ENCODE peak calls at places on chromosomes 6 and 20, in nine cellular contexts. One of them, this sample, is unnamed.

GRCh38 chr6:158769696-158770446 is 49.3 kb downstream of the EZR start:
- DNase-seq in GM12865: no peak
- DNase-seq in lung: no peak
- DNase-seq in OCI-LY7: no peak
- DNase-seq in lower leg skin: no peak
- DNase-seq in transverse colon: no peak
- DNase-seq in heart left ventricle: peak; percentile 81
- DNase-seq in foreskin fibroblast: no peak
- DNase-seq in A549: no peak
- DNase-seq in this sample: no peak

GRCh38 chr20:433300-433975 is 25.3 kb downstream of the RBCK1 start:
- DNase-seq in OCI-LY7: no peak
- DNase-seq in heart left ventricle: no peak
- DNase-seq in lung: no peak
- DNase-seq in GM12865: peak; percentile 89
- DNase-seq in A549: no peak
- DNase-seq in foreskin fibroblast: peak; percentile 39
- DNase-seq in lower leg skin: no peak
- DNase-seq in transverse colon: no peak
- DNase-seq in this sample: no peak

GRCh38 chr6:72968704-72969103 is 256.6 kb downstream of the KHDC1L start:
- DNase-seq in lung: no peak
- DNase-seq in OCI-LY7: no peak
- DNase-seq in transverse colon: no peak
- DNase-seq in GM12865: no peak
- DNase-seq in heart left ventricle: no peak
- DNase-seq in lower leg skin: no peak
- DNase-seq in A549: no peak
- DNase-seq in foreskin fibroblast: peak; percentile 14
- DNase-seq in this sample: no peak

GRCh38 chr6:56659721-56660373 is 17.2 kb upstream of the DST start:
- DNase-seq in heart left ventricle: no peak
- DNase-seq in A549: no peak
- DNase-seq in foreskin fibroblast: no peak
- DNase-seq in OCI-LY7: no peak
- DNase-seq in lower leg skin: no peak
- DNase-seq in transverse colon: no peak
- DNase-seq in GM12865: peak; percentile 73
- DNase-seq in lung: no peak
- DNase-seq in this sample: no peak

GRCh38 chr6:1598886-1599285 is 10.8 kb upstream of the FOXC1 start:
- DNase-seq in A549: no peak
- DNase-seq in OCI-LY7: no peak
- DNase-seq in foreskin fibroblast: no peak
- DNase-seq in GM12865: no peak
- DNase-seq in lower leg skin: no peak
- DNase-seq in transverse colon: no peak
- DNase-seq in heart left ventricle: peak; percentile 20
- DNase-seq in lung: no peak
- DNase-seq in this sample: no peak

GRCh38 chr20:58538752-58539151 is 23.6 kb upstream of the APCDD1L start:
- DNase-seq in A549: no peak
- DNase-seq in foreskin fibroblast: peak; percentile 21
- DNase-seq in lung: no peak
- DNase-seq in GM12865: no peak
- DNase-seq in transverse colon: no peak
- DNase-seq in OCI-LY7: no peak
- DNase-seq in heart left ventricle: no peak
- DNase-seq in lower leg skin: no peak
- DNase-seq in this sample: no peak

GRCh38 chr6:13923527-13924145 is 1.1 kb upstream of the RNF182 start:
- DNase-seq in GM12865: no peak
- DNase-seq in foreskin fibroblast: peak; percentile 78
- DNase-seq in lung: no peak
- DNase-seq in heart left ventricle: no peak
- DNase-seq in lower leg skin: no peak
- DNase-seq in OCI-LY7: no peak
- DNase-seq in A549: peak; percentile 15
- DNase-seq in transverse colon: no peak
- DNase-seq in this sample: no peak

GRCh38 chr6:26743157-26743821 is 83.7 kb upstream of the ZNF322 start:
- DNase-seq in foreskin fibroblast: peak; percentile 86
- DNase-seq in GM12865: no peak
- DNase-seq in transverse colon: no peak
- DNase-seq in OCI-LY7: no peak
- DNase-seq in lower leg skin: no peak
- DNase-seq in lung: no peak
- DNase-seq in A549: peak; percentile 57
- DNase-seq in heart left ventricle: no peak
- DNase-seq in this sample: no peak

GRCh38 chr20:58131581-58132142 is 96.8 kb downstream of the ANKRD60 start:
- DNase-seq in transverse colon: no peak
- DNase-seq in heart left ventricle: no peak
- DNase-seq in lower leg skin: peak; percentile 13
- DNase-seq in A549: no peak
- DNase-seq in GM12865: no peak
- DNase-seq in OCI-LY7: no peak
- DNase-seq in lung: no peak
- DNase-seq in foreskin fibroblast: peak; percentile 92
- DNase-seq in this sample: no peak

GRCh38 chr6:130322673-130323268 is 43.0 kb upstream of the TMEM200A start:
- DNase-seq in OCI-LY7: peak; percentile 62
- DNase-seq in transverse colon: peak; percentile 43
- DNase-seq in lower leg skin: no peak
- DNase-seq in heart left ventricle: no peak
- DNase-seq in lung: no peak
- DNase-seq in foreskin fibroblast: peak; percentile 88
- DNase-seq in A549: no peak
- DNase-seq in GM12865: peak; percentile 75
- DNase-seq in this sample: peak; percentile 18

GRCh38 chr20:50270569-50270968 is 79.9 kb downstream of the CEBPB start:
- DNase-seq in transverse colon: no peak
- DNase-seq in GM12865: no peak
- DNase-seq in lower leg skin: no peak
- DNase-seq in OCI-LY7: no peak
- DNase-seq in A549: no peak
- DNase-seq in lung: peak; percentile 46
- DNase-seq in foreskin fibroblast: no peak
- DNase-seq in heart left ventricle: peak; percentile 68
- DNase-seq in this sample: no peak

GRCh38 chr20:44683263-44684046 is 31.7 kb upstream of the CCN5 start:
- DNase-seq in foreskin fibroblast: peak; percentile 70
- DNase-seq in A549: peak; percentile 91
- DNase-seq in heart left ventricle: no peak
- DNase-seq in OCI-LY7: peak; percentile 91
- DNase-seq in transverse colon: peak; percentile 56
- DNase-seq in GM12865: peak; percentile 90
- DNase-seq in lung: no peak
- DNase-seq in lower leg skin: no peak
- DNase-seq in this sample: peak; percentile 44

GRCh38 chr6:89122625-89123024 is 4.8 kb upstream of the SRSF12 start:
- DNase-seq in heart left ventricle: no peak
- DNase-seq in A549: no peak
- DNase-seq in lung: peak; percentile 7
- DNase-seq in transverse colon: no peak
- DNase-seq in lower leg skin: no peak
- DNase-seq in foreskin fibroblast: peak; percentile 60
- DNase-seq in GM12865: peak; percentile 54
- DNase-seq in OCI-LY7: peak; percentile 63
- DNase-seq in this sample: no peak

GRCh38 chr20:1636621-1637020 is 16.8 kb upstream of the SIRPB1 start:
- DNase-seq in lower leg skin: no peak
- DNase-seq in heart left ventricle: no peak
- DNase-seq in A549: no peak
- DNase-seq in OCI-LY7: no peak
- DNase-seq in lung: no peak
- DNase-seq in GM12865: no peak
- DNase-seq in transverse colon: no peak
- DNase-seq in foreskin fibroblast: no peak
- DNase-seq in this sample: no peak

GRCh38 chr6:170371091-170371490 is 64.5 kb downstream of the FAM120B start:
- DNase-seq in lung: no peak
- DNase-seq in heart left ventricle: no peak
- DNase-seq in transverse colon: no peak
- DNase-seq in foreskin fibroblast: no peak
- DNase-seq in A549: no peak
- DNase-seq in lower leg skin: no peak
- DNase-seq in OCI-LY7: no peak
- DNase-seq in GM12865: no peak
- DNase-seq in this sample: no peak

GRCh38 chr6:170369439-170369838 is 62.9 kb downstream of the FAM120B start:
- DNase-seq in lung: no peak
- DNase-seq in A549: no peak
- DNase-seq in transverse colon: peak; percentile 59
- DNase-seq in OCI-LY7: no peak
- DNase-seq in GM12865: no peak
- DNase-seq in foreskin fibroblast: no peak
- DNase-seq in heart left ventricle: no peak
- DNase-seq in lower leg skin: no peak
- DNase-seq in this sample: no peak

GRCh38 chr6:170372380-170373325 is 66.1 kb downstream of the FAM120B start:
- DNase-seq in lung: no peak
- DNase-seq in lower leg skin: no peak
- DNase-seq in heart left ventricle: no peak
- DNase-seq in OCI-LY7: no peak
- DNase-seq in foreskin fibroblast: no peak
- DNase-seq in GM12865: no peak
- DNase-seq in A549: no peak
- DNase-seq in transverse colon: no peak
- DNase-seq in this sample: no peak

GRCh38 chr6:170370413-170370812 is 63.9 kb downstream of the FAM120B start:
- DNase-seq in foreskin fibroblast: no peak
- DNase-seq in GM12865: peak; percentile 14
- DNase-seq in OCI-LY7: no peak
- DNase-seq in transverse colon: peak; percentile 36
- DNase-seq in heart left ventricle: no peak
- DNase-seq in A549: no peak
- DNase-seq in lung: no peak
- DNase-seq in lower leg skin: no peak
- DNase-seq in this sample: no peak

GRCh38 chr6:170371588-170371987 is 65.0 kb downstream of the FAM120B start:
- DNase-seq in GM12865: no peak
- DNase-seq in heart left ventricle: peak; percentile 42
- DNase-seq in A549: no peak
- DNase-seq in lung: no peak
- DNase-seq in OCI-LY7: no peak
- DNase-seq in lower leg skin: no peak
- DNase-seq in foreskin fibroblast: no peak
- DNase-seq in transverse colon: no peak
- DNase-seq in this sample: no peak
- TF ChIP-seq CTCF in GM12865: no peak
- TF ChIP-seq CTCF in heart left ventricle: no peak
- TF ChIP-seq CTCF in A549: no peak
- TF ChIP-seq CTCF in lung: no peak
- TF ChIP-seq CTCF in OCI-LY7: no peak
- TF ChIP-seq CTCF in lower leg skin: no peak
- TF ChIP-seq CTCF in foreskin fibroblast: no peak
- TF ChIP-seq CTCF in transverse colon: no peak
- TF ChIP-seq CTCF in this sample: no peak

GRCh38 chr6:70289299-70289698 is 13.6 kb downstream of the COL9A1 start:
- DNase-seq in heart left ventricle: no peak
- DNase-seq in foreskin fibroblast: no peak
- DNase-seq in transverse colon: no peak
- DNase-seq in lower leg skin: no peak
- DNase-seq in OCI-LY7: no peak
- DNase-seq in A549: no peak
- DNase-seq in GM12865: no peak
- DNase-seq in lung: no peak
- DNase-seq in this sample: no peak
- TF ChIP-seq CTCF in heart left ventricle: no peak
- TF ChIP-seq CTCF in foreskin fibroblast: no peak
- TF ChIP-seq CTCF in transverse colon: peak; percentile 11
- TF ChIP-seq CTCF in lower leg skin: no peak
- TF ChIP-seq CTCF in OCI-LY7: peak; percentile 32
- TF ChIP-seq CTCF in A549: peak; percentile 9
- TF ChIP-seq CTCF in GM12865: no peak
- TF ChIP-seq CTCF in lung: no peak
- TF ChIP-seq CTCF in this sample: peak; percentile 46

DNA sequence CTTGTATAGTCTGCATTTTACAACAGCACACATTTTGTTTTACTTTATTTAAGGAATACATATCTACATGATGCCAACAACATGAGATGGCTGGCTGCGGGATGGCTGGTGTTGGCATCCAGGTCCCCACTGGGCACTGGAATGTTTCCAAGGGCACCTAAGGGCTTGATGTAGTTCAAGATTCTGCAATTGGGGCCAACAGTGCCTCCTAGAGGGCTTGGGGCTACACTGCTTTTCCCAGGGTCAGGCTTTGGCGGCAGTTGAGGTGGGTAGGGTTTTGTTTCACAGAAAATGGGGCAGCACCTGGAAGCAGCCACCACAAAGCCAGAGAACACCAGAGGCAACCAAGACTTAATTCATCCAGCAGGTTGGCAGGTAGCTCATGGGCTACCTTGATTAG is 202.2 kb upstream of the PRND start:
- DNase-seq in GM12865: peak; percentile 26
- DNase-seq in lung: no peak
- DNase-seq in heart left ventricle: no peak
- DNase-seq in transverse colon: no peak
- DNase-seq in A549: no peak
- DNase-seq in foreskin fibroblast: no peak
- DNase-seq in OCI-LY7: no peak
- DNase-seq in lower leg skin: no peak
- DNase-seq in this sample: no peak
- TF ChIP-seq CTCF in GM12865: peak; percentile 56
- TF ChIP-seq CTCF in lung: no peak
- TF ChIP-seq CTCF in heart left ventricle: peak; percentile 34
- TF ChIP-seq CTCF in transverse colon: peak; percentile 12
- TF ChIP-seq CTCF in A549: peak; percentile 24
- TF ChIP-seq CTCF in foreskin fibroblast: peak; percentile 37
- TF ChIP-seq CTCF in OCI-LY7: peak; percentile 63
- TF ChIP-seq CTCF in lower leg skin: no peak
- TF ChIP-seq CTCF in this sample: peak; percentile 51

GRCh38 chr6:2784061-2784460 is 18.9 kb downstream of the WRNIP1 start:
- DNase-seq in GM12865: no peak
- DNase-seq in transverse colon: no peak
- DNase-seq in A549: no peak
- DNase-seq in lung: no peak
- DNase-seq in lower leg skin: no peak
- DNase-seq in foreskin fibroblast: no peak
- DNase-seq in heart left ventricle: no peak
- DNase-seq in OCI-LY7: no peak
- DNase-seq in this sample: no peak

GRCh38 chr6:2782825-2783187 is 17.6 kb downstream of the WRNIP1 start:
- DNase-seq in OCI-LY7: no peak
- DNase-seq in GM12865: no peak
- DNase-seq in foreskin fibroblast: no peak
- DNase-seq in lung: no peak
- DNase-seq in heart left ventricle: no peak
- DNase-seq in A549: no peak
- DNase-seq in transverse colon: no peak
- DNase-seq in lower leg skin: no peak
- DNase-seq in this sample: no peak

GRCh38 chr6:2782356-2782708 is 17.1 kb downstream of the WRNIP1 start:
- DNase-seq in lower leg skin: no peak
- DNase-seq in transverse colon: no peak
- DNase-seq in heart left ventricle: no peak
- DNase-seq in OCI-LY7: no peak
- DNase-seq in GM12865: no peak
- DNase-seq in foreskin fibroblast: no peak
- DNase-seq in A549: no peak
- DNase-seq in lung: no peak
- DNase-seq in this sample: no peak

GRCh38 chr6:2781685-2782355 is 16.6 kb downstream of the WRNIP1 start:
- DNase-seq in lung: no peak
- DNase-seq in OCI-LY7: no peak
- DNase-seq in lower leg skin: no peak
- DNase-seq in transverse colon: no peak
- DNase-seq in heart left ventricle: no peak
- DNase-seq in foreskin fibroblast: no peak
- DNase-seq in GM12865: no peak
- DNase-seq in A549: no peak
- DNase-seq in this sample: no peak

GRCh38 chr6:2783188-2783957 is 18.2 kb downstream of the WRNIP1 start:
- DNase-seq in transverse colon: peak; percentile 41
- DNase-seq in lower leg skin: no peak
- DNase-seq in lung: no peak
- DNase-seq in heart left ventricle: no peak
- DNase-seq in GM12865: no peak
- DNase-seq in foreskin fibroblast: no peak
- DNase-seq in A549: no peak
- DNase-seq in OCI-LY7: no peak
- DNase-seq in this sample: no peak
- TF ChIP-seq CTCF in transverse colon: peak; percentile 8
- TF ChIP-seq CTCF in lower leg skin: no peak
- TF ChIP-seq CTCF in lung: no peak
- TF ChIP-seq CTCF in heart left ventricle: no peak
- TF ChIP-seq CTCF in GM12865: no peak
- TF ChIP-seq CTCF in foreskin fibroblast: no peak
- TF ChIP-seq CTCF in A549: no peak
- TF ChIP-seq CTCF in OCI-LY7: no peak
- TF ChIP-seq CTCF in this sample: no peak